ENCODE peak calls at places on chromosomes 7 and 10, in eight cellular contexts. M is GM23338; Y is psoas muscle; W is heart left ventricle; N is IMR-90; K is lung; F is endodermal cell; T is CD8-positive, alpha-beta T cell. U is an unnamed sample.

GRCh38 chr7:49014870-49015269 is 90.5 kb downstream of the CDC14C start:
- DNase-seq in T (no peak), W (no peak), N (no peak), K (no peak), M (peak; percentile 30), F (no peak), Y (no peak), U (no peak)

GRCh38 chr10:12549297-12549696 is 199.9 kb downstream of the CAMK1D start:
- DNase-seq in N (no peak), W (no peak), T (no peak), K (no peak), M (no peak), Y (no peak), F (no peak), U (no peak)

GRCh38 chr10:101323495-101323894 is 30.5 kb upstream of the BTRC start:
- DNase-seq in T (no peak), N (no peak), F (peak; percentile 52), W (no peak), Y (no peak), M (peak; percentile 53), K (no peak), U (no peak)

GRCh38 chr7:28957064-28957821 is 887 bp downstream of the TRIL start:
- DNase-seq in W (peak; percentile 41), M (peak; percentile 69), K (peak; percentile 34), N (no peak), Y (peak; percentile 36), T (no peak), F (peak; percentile 80), U (peak; percentile 68)

GRCh38 chr7:55570939-55571338 is 1.4 kb downstream of the VOPP1 start:
- DNase-seq in Y (no peak), W (no peak), T (no peak), M (no peak), F (no peak), K (no peak), N (peak; percentile 84), U (no peak)

GRCh38 chr10:117320050-117320665 is 55.1 kb downstream of the PDZD8 start:
- DNase-seq in T (no peak), Y (no peak), K (no peak), N (peak; percentile 27), M (peak; percentile 71), F (no peak), W (no peak), U (no peak)

GRCh38 chr7:18234519-18234918 is 206.9 kb upstream of the PRPS1L1 start:
- DNase-seq in N (no peak), W (no peak), M (no peak), T (no peak), K (no peak), F (no peak), Y (no peak), U (no peak)

GRCh38 chr10:132539431-132539839 is 1.8 kb downstream of the INPP5A start:
- DNase-seq in M (no peak), N (no peak), F (no peak), W (peak; percentile 56), Y (peak; percentile 41), K (no peak), T (peak; percentile 27), U (peak; percentile 88)

GRCh38 chr10:120131183-120131582 is 238.7 kb downstream of the SEC23IP start:
- DNase-seq in W (no peak), M (peak; percentile 89), Y (no peak), F (peak; percentile 90), T (no peak), N (no peak), K (no peak), U (no peak)

GRCh38 chr10:101272229-101272868 is 43.1 kb upstream of the LBX1 start:
- DNase-seq in M (peak; percentile 90), F (peak; percentile 95), W (peak; percentile 50), N (peak; percentile 54), K (peak; percentile 51), T (peak; percentile 62), Y (peak; percentile 40), U (peak; percentile 70)

GRCh38 chr7:191105-192034 is 1.0 kb upstream of the FAM20C start:
- DNase-seq in N (peak; percentile 92), W (peak; percentile 73), K (no peak), T (no peak), Y (peak; percentile 60), M (no peak), F (peak; percentile 71), U (peak; percentile 88)

GRCh38 chr7:119270045-119270464 is 1002.9 kb upstream of the KCND2 start:
- DNase-seq in M (peak; percentile 89), F (peak; percentile 78), N (peak; percentile 55), K (peak; percentile 43), Y (no peak), T (no peak), W (no peak), U (peak; percentile 57)

GRCh38 chr7:121205777-121206176 is 123.0 kb upstream of the WNT16 start:
- DNase-seq in Y (no peak), M (no peak), N (no peak), F (no peak), T (no peak), K (no peak), W (no peak), U (no peak)

GRCh38 chr7:16651391-16652254 is 5.6 kb downstream of the BZW2 start:
- DNase-seq in M (no peak), W (no peak), N (no peak), Y (no peak), K (no peak), F (no peak), T (no peak), U (no peak)
- H3K4me1 ChIP-seq in M (peaks cover 29% of the 10 kb centered on the region), W (peaks cover 74% of the 10 kb centered on the region), N (peaks cover 4% of the 10 kb centered on the region), Y (peaks cover 71% of the 10 kb centered on the region), K (peaks cover 24% of the 10 kb centered on the region), F (peaks cover 11% of the 10 kb centered on the region), T (peaks cover 43% of the 10 kb centered on the region), U (no peaks in the 10 kb centered on the region)

GRCh38 chr7:5419523-5420107 is 4.0 kb downstream of the TNRC18 start:
- DNase-seq in F (peak; percentile 80), N (no peak), T (no peak), Y (no peak), W (no peak), M (peak; percentile 75), K (no peak), U (no peak)
- H3K27ac ChIP-seq in F (peak overlapping the region; percentile 90), N (peak overlapping the region; percentile 92), T (no peak overlapping the region), Y (peak overlapping the region; percentile 100), W (peak overlapping the region; percentile 100), M (no peak overlapping the region), K (peak overlapping the region; percentile 99), U (peak overlapping the region; percentile 97)

DNA sequence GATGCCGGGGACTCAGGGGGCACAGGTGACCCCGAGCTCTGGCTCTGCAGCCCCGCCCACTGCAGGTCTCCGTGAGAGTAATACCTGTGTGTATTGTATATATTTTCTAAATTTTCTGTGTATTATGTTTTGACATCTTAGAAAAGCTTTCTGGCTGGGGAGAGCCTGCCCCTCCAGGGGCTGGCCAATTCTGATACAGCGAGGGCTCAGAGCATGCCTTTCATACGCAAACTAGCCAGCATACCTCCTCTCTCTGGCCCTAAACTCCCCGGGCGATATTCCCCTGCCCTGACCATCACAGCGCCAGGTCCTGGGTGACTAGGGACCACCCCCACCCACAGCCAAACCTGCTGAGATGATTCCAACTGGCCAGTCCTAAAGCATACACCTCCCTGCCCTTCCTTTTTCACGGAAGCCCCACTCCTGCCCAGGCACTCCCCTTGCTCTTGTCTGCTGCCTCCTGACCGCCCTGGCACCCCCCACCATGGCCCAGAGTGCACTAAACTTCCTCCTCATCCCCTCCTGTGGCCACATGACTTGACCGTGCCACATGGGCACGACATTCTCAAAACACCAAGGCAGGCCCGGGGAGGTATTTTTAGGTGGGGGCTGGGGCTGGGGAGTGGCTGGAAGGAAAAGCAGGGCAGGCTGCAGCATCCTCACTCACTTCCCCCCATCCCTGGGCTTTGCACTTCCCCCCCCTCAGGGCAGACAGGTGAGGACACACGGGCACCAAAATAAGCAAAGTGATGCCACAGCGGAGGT is 61.5 kb downstream of the INSIG1 start:
- DNase-seq in Y (no peak), F (peak; percentile 65), T (no peak), N (no peak), M (no peak), K (no peak), W (no peak), U (no peak)
- H3K4me1 ChIP-seq in Y (no peaks in the 10 kb centered on the region), F (peaks cover 4% of the 10 kb centered on the region), T (no peaks in the 10 kb centered on the region), N (no peaks in the 10 kb centered on the region), M (no peaks in the 10 kb centered on the region), K (no peaks in the 10 kb centered on the region), W (no peaks in the 10 kb centered on the region), U (no peaks in the 10 kb centered on the region)

GRCh38 chr10:36803229-36803628 is 322.2 kb upstream of the ANKRD30A start:
- DNase-seq in T (no peak), M (no peak), Y (no peak), N (no peak), W (no peak), F (no peak), K (no peak), U (no peak)

GRCh38 chr10:36801660-36802059 is 323.7 kb upstream of the ANKRD30A start:
- DNase-seq in K (peak; percentile 33), T (no peak), F (no peak), M (no peak), Y (no peak), W (no peak), N (no peak), U (no peak)

DNA sequence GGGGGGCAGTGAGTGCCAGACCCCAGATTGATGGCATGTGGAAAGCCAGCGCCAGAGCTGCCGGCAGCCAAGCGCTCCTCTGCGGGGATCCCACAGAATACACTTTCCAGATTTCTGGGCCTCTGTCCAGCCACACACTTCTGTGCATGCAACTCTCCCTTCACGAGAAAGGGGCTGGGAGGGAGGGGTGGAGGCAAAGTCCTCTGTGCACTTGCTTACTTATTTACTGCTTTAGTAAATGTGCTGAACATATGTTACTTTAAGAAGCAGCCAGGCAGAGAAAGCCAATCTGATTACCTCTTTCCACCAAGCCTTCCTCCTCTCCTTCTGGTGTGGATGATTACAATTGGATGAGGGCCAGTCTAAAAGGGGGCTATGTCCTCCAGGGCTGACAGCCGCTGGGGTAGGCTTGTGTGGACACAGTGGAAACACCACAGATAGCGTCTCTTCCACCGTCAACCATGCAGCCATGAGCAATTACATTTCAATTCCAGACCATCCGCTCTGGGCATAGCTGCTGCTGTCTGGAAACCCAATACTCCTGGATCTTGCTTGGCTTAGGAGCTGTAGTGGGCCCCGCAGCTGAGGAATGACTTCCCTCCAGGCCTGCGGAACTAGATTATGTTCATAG is 322.8 kb upstream of the ANKRD30A start:
- DNase-seq in T (no peak), Y (no peak), N (peak; percentile 19), F (no peak), W (peak; percentile 48), K (peak; percentile 55), M (no peak), U (peak; percentile 73)
- H3K27ac ChIP-seq in T (no peak overlapping the region), Y (no peak overlapping the region), N (no peak overlapping the region), F (no peak overlapping the region), W (no peak overlapping the region), K (no peak overlapping the region), M (no peak overlapping the region), U (peak overlapping the region; percentile 63)

GRCh38 chr7:75951506-75951905 is 36.6 kb downstream of the POR start:
- DNase-seq in N (peak; percentile 68), K (peak; percentile 50), M (no peak), T (no peak), F (no peak), Y (peak; percentile 69), W (peak; percentile 82), U (no peak)
- H3K4me1 ChIP-seq in N (peaks cover 15% of the 10 kb centered on the region), K (no peaks in the 10 kb centered on the region), M (no peaks in the 10 kb centered on the region), T (no peaks in the 10 kb centered on the region), F (no peaks in the 10 kb centered on the region), Y (peaks cover 64% of the 10 kb centered on the region), W (peaks cover 37% of the 10 kb centered on the region), U (no peaks in the 10 kb centered on the region)

DNA sequence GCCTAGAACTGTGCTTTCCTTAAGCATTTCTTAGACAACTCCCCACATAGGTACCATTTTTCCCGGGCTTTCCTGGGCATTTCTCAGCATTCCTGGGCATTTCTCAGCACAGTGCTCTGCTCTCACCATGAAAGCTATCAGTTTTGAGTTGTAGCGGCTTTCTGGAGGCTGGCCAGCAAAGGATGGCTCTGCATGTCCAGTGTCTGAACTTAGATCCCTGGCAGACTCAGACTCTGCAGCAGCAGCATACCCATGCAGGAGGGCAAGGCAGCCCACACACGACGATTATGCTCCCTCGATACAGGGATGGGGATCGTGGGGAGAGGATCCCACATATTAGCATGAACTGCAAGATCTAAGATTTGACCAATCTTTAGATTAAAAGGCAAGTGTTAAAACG is 248.9 kb upstream of the MKI67 start:
- DNase-seq in K (no peak), M (no peak), T (no peak), Y (no peak), W (no peak), N (no peak), F (no peak), U (no peak)
- H3K27ac ChIP-seq in K (no peak overlapping the region), M (no peak overlapping the region), T (no peak overlapping the region), Y (no peak overlapping the region), W (no peak overlapping the region), N (no peak overlapping the region), F (no peak overlapping the region), U (no peak overlapping the region)

U was measured in sigmoid colon.